ENCODE peak calls at places on chromosome 9, in four cellular contexts. O, B, E and M are unnamed samples.

GRCh38 chr9:92735907-92736600 is 28.6 kb downstream of the BICD2 start:
- DNase-seq in O (peak; percentile 64), B (no peak), E (no peak), M (no peak)

GRCh38 chr9:119050281-119050680 is 319.0 kb downstream of the BRINP1 start:
- DNase-seq in O (no peak), B (no peak), E (no peak), M (no peak)

GRCh38 chr9:86854898-86855523 is 92.3 kb downstream of the GAS1 start:
- DNase-seq in O (no peak), B (no peak), E (peak; percentile 87), M (peak; percentile 59)

GRCh38 chr9:87875839-87876545 is 6.7 kb upstream of the SPATA31E1 start:
- DNase-seq in O (no peak), B (no peak), E (no peak), M (no peak)

GRCh38 chr9:111759762-111760639 is 34.7 kb downstream of the SHOC1 start:
- DNase-seq in O (peak; percentile 95), B (peak; percentile 71), E (peak; percentile 74), M (peak; percentile 71)

GRCh38 chr9:81874926-81875325 is 53.3 kb upstream of the SPATA31D4 start:
- DNase-seq in O (peak; percentile 97), B (no peak), E (peak; percentile 63), M (no peak)

GRCh38 chr9:27541740-27542139 is 12.1 kb upstream of the MOB3B start:
- DNase-seq in O (no peak), B (no peak), E (no peak), M (no peak)

GRCh38 chr9:109769250-109769649 is 10.7 kb upstream of the PALM2AKAP2 start:
- DNase-seq in O (no peak), B (no peak), E (no peak), M (no peak)

GRCh38 chr9:116549061-116549664 is 137.9 kb upstream of the TRIM32 start:
- DNase-seq in O (no peak), B (no peak), E (peak; percentile 87), M (peak; percentile 99)

GRCh38 chr9:134398756-134399155 is 72.5 kb downstream of the RXRA start:
- DNase-seq in O (no peak), B (no peak), E (no peak), M (no peak)

GRCh38 chr9:87556039-87556438 is 58.4 kb downstream of the DAPK1 start:
- DNase-seq in O (peak; percentile 61), B (peak; percentile 90), E (no peak), M (no peak)

GRCh38 chr9:133945314-133945975 is 46.7 kb downstream of the VAV2 start:
- DNase-seq in O (no peak), B (peak; percentile 82), E (no peak), M (no peak)

GRCh38 chr9:89304479-89305188 is 6.4 kb upstream of the CKS2 start:
- DNase-seq in O (no peak), B (peak; percentile 36), E (no peak), M (no peak)

GRCh38 chr9:34783951-34784487 is 74.1 kb upstream of the CCL21 start:
- DNase-seq in O (no peak), B (no peak), E (no peak), M (no peak)

DNA sequence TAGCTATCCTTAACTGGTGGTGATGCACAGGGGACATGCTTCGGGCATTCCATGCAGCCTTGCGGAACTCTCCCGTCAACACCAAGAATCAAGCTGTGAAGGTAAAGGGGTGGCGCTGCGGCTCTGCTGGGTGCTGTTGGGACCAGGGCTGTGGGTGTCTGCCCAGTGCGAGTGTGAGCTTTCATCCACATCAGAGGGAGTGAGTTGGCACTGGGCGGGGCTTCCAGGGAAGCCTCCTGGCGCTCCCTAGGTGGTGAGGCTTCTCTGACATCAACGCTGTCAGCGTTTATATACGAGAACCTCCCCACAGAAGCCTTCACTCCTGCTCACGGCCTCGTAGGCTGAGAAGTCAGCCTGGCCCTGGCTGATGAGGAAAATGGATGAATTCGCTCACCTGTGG is 11.7 kb downstream of the ARPC5L start:
- DNase-seq in O (no peak), B (no peak), E (no peak), M (no peak)
- H3K27ac ChIP-seq in O (no peak overlapping the region), B (peak overlapping the region; percentile 88), E (no peak overlapping the region), M (peak overlapping the region; percentile 46)

DNA sequence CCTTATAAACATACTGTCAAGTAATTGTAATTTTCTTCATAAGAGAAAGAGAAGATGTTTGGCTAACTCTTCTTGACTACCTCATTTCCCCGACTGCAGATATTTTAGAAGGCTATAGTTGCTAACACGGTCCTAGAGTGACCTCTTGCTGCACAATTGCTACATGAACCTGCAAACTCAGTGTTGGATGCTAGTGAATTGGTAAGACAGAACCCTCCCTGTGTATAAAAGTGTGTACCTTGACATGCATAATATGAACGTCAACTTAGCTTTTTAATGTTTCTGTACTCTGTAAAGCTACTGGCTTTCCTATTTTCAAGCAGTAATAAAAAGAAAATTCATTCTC is 46.7 kb upstream of the CER1 start:
- DNase-seq in O (peak; percentile 80), B (peak; percentile 61), E (no peak), M (peak; percentile 13)
- TF ChIP-seq CTCF in O (peak; percentile 47), B (peak; percentile 71), E (peak; percentile 16), M (no peak)

GRCh38 chr9:4490705-4491620 is 695 bp downstream of the SLC1A1 start:
- DNase-seq in O (peak; percentile 25), B (no peak), E (no peak), M (no peak)
- H3K27ac ChIP-seq in O (peak overlapping the region; percentile 16), B (no peak overlapping the region), E (no peak overlapping the region), M (no peak overlapping the region)

GRCh38 chr9:36141288-36141687 is 4.8 kb downstream of the GLIPR2 start:
- DNase-seq in O (no peak), B (no peak), E (no peak), M (no peak)
- TF ChIP-seq CTCF in O (no peak), B (peak; percentile 15), E (peak; percentile 27), M (no peak)